ENCODE peak calls at places on chromosomes 13 and 19, in eight cellular contexts. Y, X, U, G, J, V, D and A are unnamed samples. For H4K20me1, the result is how much of the 10 kb centered on the place peaks cover.

GRCh38 chr13:28401303-28402056 is 93.4 kb downstream of the FLT1 start:
- DNase-seq in Y (no peak), X (no peak), U (no peak), G (peak), J (no peak), V (no peak), D (peak), A (no peak)

GRCh38 chr19:5006201-5006600 is 37.3 kb downstream of the KDM4B start:
- DNase-seq in Y (no peak), X (no peak), U (no peak), G (peak), J (no peak), V (no peak), D (peak), A (no peak)

GRCh38 chr13:40377783-40378182 is 288.7 kb downstream of the FOXO1 start:
- DNase-seq in Y (no peak), X (no peak), U (no peak), G (peak), J (no peak), V (no peak), D (no peak), A (no peak)

GRCh38 chr19:40604647-40605200 is 3.6 kb downstream of the LTBP4 start:
- DNase-seq in Y (no peak), X (peak), U (no peak), G (no peak), J (peak), V (no peak), D (peak), A (peak)

GRCh38 chr13:80374453-80374852 is 33.5 kb upstream of the SPRY2 start:
- DNase-seq in Y (no peak), X (no peak), U (no peak), G (no peak), J (no peak), V (no peak), D (no peak), A (no peak)

GRCh38 chr13:102903659-102904407 is 58.0 kb downstream of the ERCC5 start:
- DNase-seq in Y (peak), X (no peak), U (no peak), G (peak), J (peak), V (peak), D (peak), A (peak)

GRCh38 chr13:51679616-51680015 is 95.4 kb downstream of the WDFY2 start:
- DNase-seq in Y (no peak), X (no peak), U (no peak), G (no peak), J (no peak), V (no peak), D (no peak), A (no peak)

GRCh38 chr19:29666634-29667389 is 1.6 kb downstream of the PLEKHF1 start:
- DNase-seq in Y (peak), X (peak), U (no peak), G (peak), J (peak), V (no peak), D (no peak), A (no peak)

GRCh38 chr13:106499113-106499512 is 36.3 kb downstream of the EFNB2 start:
- DNase-seq in Y (no peak), X (no peak), U (no peak), G (no peak), J (no peak), V (no peak), D (no peak), A (no peak)

GRCh38 chr13:103883152-103883551 is 816.9 kb upstream of the SLC10A2 start:
- DNase-seq in Y (peak), X (peak), U (peak), G (peak), J (peak), V (peak), D (peak), A (no peak)

GRCh38 chr13:107642841-107643240 is 572.5 kb downstream of the LIG4 start:
- DNase-seq in Y (no peak), X (no peak), U (no peak), G (no peak), J (no peak), V (no peak), D (no peak), A (no peak)

GRCh38 chr13:94548382-94549240 is 47.3 kb downstream of the TGDS start:
- DNase-seq in Y (peak), X (peak), U (peak), G (peak), J (peak), V (peak), D (peak), A (peak)

GRCh38 chr13:28486144-28486543 is 8.8 kb downstream of the FLT1 start:
- DNase-seq in Y (no peak), X (no peak), U (no peak), G (no peak), J (no peak), V (no peak), D (no peak), A (no peak)

GRCh38 chr13:110388141-110388943 is 81.3 kb downstream of the COL4A2 start:
- DNase-seq in Y (peak), X (peak), U (no peak), G (peak), J (no peak), V (peak), D (no peak), A (no peak)

GRCh38 chr19:12140545-12141404 is 625 bp upstream of the ZNF20 start:
- DNase-seq in Y (peak), X (peak), U (peak), G (peak), J (peak), V (peak), D (peak), A (peak)

GRCh38 chr13:72456486-72456885 is 270.9 kb downstream of the MZT1 start:
- DNase-seq in Y (no peak), X (no peak), U (no peak), G (no peak), J (no peak), V (no peak), D (no peak), A (no peak)

GRCh38 chr13:41577437-41577836 is 120.1 kb downstream of the RGCC start:
- DNase-seq in Y (no peak), X (peak), U (no peak), G (peak), J (no peak), V (no peak), D (no peak), A (no peak)

GRCh38 chr13:44797685-44798084 is 191.6 kb downstream of the NUFIP1 start:
- DNase-seq in Y (no peak), X (no peak), U (no peak), G (no peak), J (no peak), V (no peak), D (no peak), A (no peak)

GRCh38 chr13:107329991-107330390 is 762.1 kb upstream of the ARGLU1 start:
- DNase-seq in Y (no peak), X (no peak), U (no peak), G (no peak), J (no peak), V (no peak), D (no peak), A (no peak)

GRCh38 chr19:30236006-30236405 is 136.2 kb upstream of the ZNF536 start:
- DNase-seq in Y (peak), X (no peak), U (no peak), G (no peak), J (peak), V (peak), D (no peak), A (no peak)

GRCh38 chr19:3593156-3593555 is 7.9 kb downstream of the GIPC3 start:
- DNase-seq in Y (peak), X (no peak), U (no peak), G (no peak), J (peak), V (no peak), D (no peak), A (no peak)

GRCh38 chr13:30334663-30335386 is 27.5 kb upstream of the KATNAL1 start:
- DNase-seq in Y (peak), X (no peak), U (peak), G (peak), J (peak), V (peak), D (peak), A (peak)

GRCh38 chr19:5827342-5827890 is 12.1 kb downstream of the FUT6 start:
- DNase-seq in Y (no peak), X (no peak), U (no peak), G (no peak), J (no peak), V (no peak), D (no peak), A (no peak)

GRCh38 chr19:49132974-49133609 is 13.7 kb downstream of the PPFIA3 start:
- DNase-seq in Y (peak), X (no peak), U (no peak), G (no peak), J (peak), V (peak), D (no peak), A (no peak)

GRCh38 chr13:47611664-47612288 is 389.3 kb downstream of the SUCLA2 start:
- DNase-seq in Y (no peak), X (no peak), U (no peak), G (peak), J (no peak), V (no peak), D (peak), A (no peak)
- TF ChIP-seq EZH2phosphoT487 in Y (no peak), X (no peak), U (no peak), G (no peak), J (no peak), V (no peak), D (no peak), A (no peak)

GRCh38 chr13:113211774-113212173 is 2.4 kb downstream of the CUL4A start:
- DNase-seq in Y (peak), X (no peak), U (no peak), G (no peak), J (peak), V (no peak), D (peak), A (peak)

GRCh38 chr13:113209336-113209879 is at the start of gene CUL4A:
- DNase-seq in Y (peak), X (peak), U (peak), G (peak), J (peak), V (peak), D (peak), A (peak)

GRCh38 chr13:113210834-113211233 is 1.4 kb downstream of the CUL4A start:
- DNase-seq in Y (no peak), X (no peak), U (no peak), G (no peak), J (no peak), V (no peak), D (no peak), A (no peak)

GRCh38 chr13:113208424-113209335 is at the start of gene PCID2:
- DNase-seq in Y (peak), X (peak), U (peak), G (peak), J (peak), V (peak), D (peak), A (peak)

GRCh38 chr13:113209880-113210421 is 538 bp downstream of the CUL4A start:
- DNase-seq in Y (peak), X (peak), U (peak), G (peak), J (peak), V (peak), D (peak), A (peak)
- H4K20me1 ChIP-seq in Y (half or more), X (under half), U (under half), G (under half), J (half or more), V (half or more), D (under half), A (under half)

GRCh38 chr13:76289558-76289957 is 596.6 kb downstream of the KCTD12 start:
- DNase-seq in Y (no peak), X (no peak), U (no peak), G (no peak), J (no peak), V (no peak), D (no peak), A (no peak)
- TF ChIP-seq EZH2phosphoT487 in Y (no peak), X (no peak), U (no peak), G (no peak), J (no peak), V (no peak), D (no peak), A (no peak)

GRCh38 chr13:89869312-89869711 is 1478.2 kb upstream of the MIR17HG start:
- DNase-seq in Y (no peak), X (no peak), U (no peak), G (no peak), J (no peak), V (no peak), D (no peak), A (no peak)
- H4K20me1 ChIP-seq in Y (under half), X (under half), U (under half), G (under half), J (under half), V (under half), D (under half), A (under half)

GRCh38 chr13:96967248-96967745 is 27.0 kb downstream of the OXGR1 start:
- DNase-seq in Y (peak), X (no peak), U (peak), G (peak), J (peak), V (no peak), D (peak), A (peak)
- TF ChIP-seq EZH2phosphoT487 in Y (no peak), X (no peak), U (no peak), G (no peak), J (no peak), V (no peak), D (no peak), A (no peak)

GRCh38 chr19:18700501-18701249 is 17.2 kb downstream of the CRTC1 start:
- DNase-seq in Y (peak), X (peak), U (no peak), G (peak), J (peak), V (peak), D (peak), A (peak)
- H4K20me1 ChIP-seq in Y (under half), X (half or more), U (under half), G (under half), J (half or more), V (under half), D (under half), A (under half)